ENCODE peak calls at places on chromosome 14, in five cellular contexts. I is heart right ventricle, F is stomach, E is tibial artery, M is PC-3. J is an unnamed sample.

GRCh38 chr14:39988939-39989338 is 556.7 kb upstream of the FBXO33 start:
- DNase-seq in M (peak), E (no peak), F (no peak), I (no peak), J (no peak)

GRCh38 chr14:68684466-68685418 is 108.1 kb downstream of the ZFP36L1 start:
- DNase-seq in F (no peak), M (no peak), I (no peak), E (peak), J (no peak)

GRCh38 chr14:22465201-22465835 is 123.7 kb downstream of the DAD1 start:
- DNase-seq in I (no peak), F (no peak), M (peak), E (no peak), J (no peak)

GRCh38 chr14:91232052-91232451 is 12.5 kb downstream of the GPR68 start:
- DNase-seq in F (no peak), M (no peak), I (no peak), E (no peak), J (no peak)

GRCh38 chr14:22491683-22492483 is 97.1 kb downstream of the DAD1 start:
- DNase-seq in F (no peak), M (no peak), E (no peak), I (no peak), J (no peak)

GRCh38 chr14:61493996-61494395 is 172.6 kb downstream of the PRKCH start:
- DNase-seq in E (no peak), F (no peak), M (no peak), I (no peak), J (no peak)

GRCh38 chr14:69928111-69928523 is 48.9 kb downstream of the SMOC1 start:
- DNase-seq in F (no peak), E (no peak), I (no peak), M (no peak), J (no peak)

GRCh38 chr14:64958201-64958600 is 13.9 kb downstream of the RAB15 start:
- DNase-seq in M (no peak), F (no peak), I (no peak), E (no peak), J (no peak)

GRCh38 chr14:23182372-23183014 is 967 bp downstream of the SLC7A8 start:
- DNase-seq in M (peak), I (no peak), E (peak), F (peak), J (no peak)

GRCh38 chr14:85342858-85343607 is 186.9 kb upstream of the FLRT2 start:
- DNase-seq in I (no peak), M (no peak), F (no peak), E (no peak), J (no peak)

GRCh38 chr14:50342211-50343080 is 30.3 kb downstream of the DMAC2L start:
- DNase-seq in M (peak), I (peak), F (no peak), E (peak), J (no peak)

GRCh38 chr14:105529506-105530445 is 3.4 kb downstream of the TMEM121 start:
- DNase-seq in F (peak), M (no peak), I (peak), E (peak), J (no peak)

GRCh38 chr14:23242076-23242475 is 4.3 kb downstream of the RNF212B start:
- DNase-seq in M (no peak), I (no peak), E (no peak), F (no peak), J (no peak)

GRCh38 chr14:70622111-70622712 is 19.5 kb upstream of the TTC9 start:
- DNase-seq in M (peak), E (no peak), I (peak), F (peak), J (no peak)

GRCh38 chr14:77194706-77195105 is 13.1 kb downstream of the TMEM63C start:
- DNase-seq in I (no peak), E (no peak), F (no peak), M (no peak), J (no peak)

GRCh38 chr14:47675489-47676300 is at the start of gene MDGA2:
- DNase-seq in F (no peak), I (no peak), M (no peak), E (no peak), J (no peak)

GRCh38 chr14:91278383-91278715 is 33.8 kb upstream of the GPR68 start:
- DNase-seq in I (no peak), E (no peak), F (no peak), M (no peak), J (no peak)

GRCh38 chr14:50333010-50333409 is 20.9 kb downstream of the DMAC2L start:
- DNase-seq in F (no peak), M (peak), E (no peak), I (peak), J (no peak)

GRCh38 chr14:100446572-100446971 is 123.4 kb downstream of the SLC25A47 start:
- DNase-seq in M (no peak), F (no peak), I (no peak), E (no peak), J (no peak)

DNA sequence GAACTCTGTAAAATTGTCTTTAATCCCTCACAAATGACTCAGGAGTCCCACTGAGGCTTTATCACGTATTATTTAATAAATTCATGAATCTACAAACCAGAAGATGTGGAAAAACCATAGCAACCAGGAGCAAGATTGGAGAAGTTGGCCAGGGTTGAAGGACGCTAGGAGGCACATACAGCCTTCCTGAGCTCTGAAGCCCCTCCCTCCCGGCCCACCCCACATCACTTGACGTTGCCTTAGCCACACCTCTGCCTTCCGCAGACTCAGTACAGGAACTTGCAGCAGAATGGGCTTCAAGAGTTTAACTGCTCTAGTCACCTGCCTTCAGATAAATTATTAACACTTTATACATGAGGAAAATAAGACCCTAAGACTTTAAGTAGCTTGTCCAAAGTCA is 33.9 kb downstream of the SLC35F4 start:
- DNase-seq in M (no peak), I (no peak), E (no peak), F (no peak), J (no peak)
- H3K27ac ChIP-seq in M (no peak), I (no peak), E (no peak), F (no peak), J (no peak)

DNA sequence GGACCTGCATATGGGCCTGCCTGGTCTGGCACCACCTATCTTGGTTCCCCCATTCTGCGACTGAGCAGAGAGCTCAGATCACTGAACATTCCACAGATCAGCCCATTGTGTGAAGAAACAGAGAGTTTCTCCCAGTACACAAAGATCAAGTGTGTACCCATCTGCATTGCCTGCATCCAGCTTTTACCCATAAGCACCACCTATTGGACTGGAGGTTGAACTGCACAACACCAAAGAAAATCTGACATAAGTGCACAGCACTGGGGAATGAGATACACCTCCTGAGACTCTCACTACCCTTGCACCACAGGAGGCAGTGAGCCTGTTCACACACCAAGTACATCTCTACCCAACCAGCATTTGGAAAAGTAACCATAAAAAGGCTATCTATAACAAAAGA is 362.6 kb upstream of the CLEC14A start:
- DNase-seq in I (no peak), M (no peak), F (no peak), E (no peak), J (no peak)
- TF ChIP-seq CTCF in I (no peak), M (peak), F (no peak), E (no peak), J (no peak)

GRCh38 chr14:60114881-60115280 is 23.2 kb downstream of the PCNX4 start:
- DNase-seq in I (no peak), F (no peak), M (no peak), E (no peak), J (no peak)
- H3K27ac ChIP-seq in I (no peak), F (no peak), M (no peak), E (no peak), J (no peak)

GRCh38 chr14:104086210-104086660 is 735 bp downstream of the ASPG start:
- DNase-seq in F (no peak), I (no peak), E (peak), M (no peak), J (no peak)

GRCh38 chr14:104090071-104090748 is 4.7 kb downstream of the ASPG start:
- DNase-seq in F (no peak), I (no peak), M (no peak), E (peak), J (no peak)

GRCh38 chr14:104086661-104087461 is 1.4 kb downstream of the ASPG start:
- DNase-seq in F (peak), E (no peak), I (peak), M (no peak), J (no peak)

GRCh38 chr14:104087505-104087904 is 2.0 kb downstream of the ASPG start:
- DNase-seq in E (peak), M (no peak), I (no peak), F (no peak), J (no peak)

DNA sequence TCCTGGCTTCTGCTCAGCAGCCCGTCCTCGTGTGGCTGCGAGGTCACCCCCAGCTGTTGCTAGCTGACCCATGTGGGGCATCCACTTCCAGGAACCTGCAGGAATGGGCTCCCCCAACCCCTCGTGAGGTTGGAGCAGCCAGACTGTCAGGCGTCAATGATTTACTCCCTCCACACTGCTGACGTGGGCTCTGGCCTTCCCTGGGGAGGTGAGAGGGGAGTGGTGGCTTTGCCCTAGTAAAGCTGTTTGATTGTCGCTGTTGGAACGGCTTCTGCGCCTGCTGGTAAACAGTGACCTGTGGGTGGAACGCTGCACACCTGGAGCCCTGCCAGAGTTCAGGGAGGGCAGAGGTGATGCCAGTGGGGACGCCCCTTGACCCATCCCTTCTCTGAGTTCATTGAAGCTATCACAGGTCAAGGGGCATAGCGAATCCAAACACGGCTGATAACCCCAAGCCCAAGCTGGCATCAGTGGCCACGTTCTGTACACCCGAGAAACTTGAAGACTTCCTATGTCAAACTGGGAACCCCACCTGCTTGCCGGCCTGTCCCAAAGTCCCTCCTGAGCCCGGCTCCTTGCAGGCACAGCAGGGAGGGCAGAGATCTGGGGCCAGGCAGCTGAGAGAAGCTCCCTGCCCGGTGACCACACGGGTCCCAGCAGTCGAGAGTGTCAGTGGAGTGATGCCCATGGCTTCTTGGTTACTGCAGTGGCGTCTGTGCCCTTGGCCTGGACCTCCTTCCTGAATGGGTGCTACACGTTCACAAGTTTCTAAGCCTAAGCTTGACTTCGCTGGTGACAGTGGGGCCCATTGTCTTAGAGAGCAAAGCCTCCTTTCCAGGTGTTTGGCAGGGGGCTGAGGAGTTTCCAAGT is 2.7 kb downstream of the ASPG start:
- DNase-seq in I (peak), E (peak), F (peak), M (no peak), J (no peak)
- TF ChIP-seq CTCF in I (no peak), E (no peak), F (no peak), M (no peak), J (no peak)

DNA sequence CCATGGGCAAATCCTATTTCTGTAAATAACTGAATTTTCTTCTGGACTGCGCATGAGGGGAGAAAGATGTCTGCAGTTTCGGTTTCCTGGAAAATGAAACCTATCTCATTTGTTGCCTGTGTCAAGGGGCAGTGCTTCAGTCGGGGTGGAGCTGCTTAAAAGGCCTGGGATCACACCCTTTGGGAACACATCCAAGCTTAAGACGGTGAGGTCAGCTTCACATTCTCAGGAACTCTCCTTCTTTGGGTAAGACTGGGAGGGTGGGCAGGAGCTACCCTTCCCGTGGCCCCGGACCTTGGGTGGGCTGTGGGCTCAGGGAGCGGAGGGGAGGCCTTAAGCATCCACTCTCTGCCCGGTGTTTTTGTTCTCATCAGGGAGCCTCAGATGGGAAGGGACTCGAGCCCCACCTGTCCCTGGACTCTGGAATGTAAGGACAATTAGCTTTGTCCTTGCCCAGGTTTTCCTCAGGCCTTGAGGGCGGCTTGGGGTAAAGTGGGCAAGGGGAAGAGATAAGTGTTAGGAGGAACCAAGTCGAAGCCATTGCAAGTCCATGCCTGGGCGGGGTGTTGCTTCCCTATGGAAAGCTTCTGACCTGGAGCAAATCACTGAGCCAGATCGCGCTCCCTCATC is at the start of gene IFI27:
- DNase-seq in M (peak), E (no peak), F (peak), I (peak), J (no peak)
- H3K27ac ChIP-seq in M (no peak), E (no peak), F (peak), I (peak), J (no peak)

J was measured in thoracic aorta.